ENCODE peak calls at places on chromosome 20, in six cellular contexts. Z is activated T-helper 9 cell treated with anti-CD3 and anti-CD28 coated beads, Interleukin-2, amount 50 U/mL, for 16 hours; I is adrenal gland; J is brain pericyte; C is pons; R is SHP77. P is an unnamed sample.

GRCh38 chr20:58604410-58604881 is 46.6 kb upstream of the STX16 start:
- DNase-seq in Z (no peak), I (no peak), C (no peak), J (no peak), R (no peak), P (no peak)

GRCh38 chr20:37401930-37402675 is 56.2 kb downstream of the SRC start:
- DNase-seq in J (no peak), C (no peak), R (no peak), I (no peak), Z (no peak), P (no peak)

GRCh38 chr20:31485450-31486339 is 10.6 kb downstream of the REM1 start:
- DNase-seq in C (no peak), I (peak; percentile 61), J (no peak), R (no peak), Z (no peak), P (no peak)

GRCh38 chr20:20594171-20594530 is 118.3 kb downstream of the RALGAPA2 start:
- DNase-seq in J (no peak), I (no peak), C (peak; percentile 71), R (peak; percentile 43), Z (no peak), P (no peak)

GRCh38 chr20:61936701-61937131 is 129.0 kb downstream of the TAF4 start:
- DNase-seq in I (no peak), Z (no peak), J (no peak), C (no peak), R (no peak), P (no peak)

GRCh38 chr20:62641749-62642665 is at the start of gene SLCO4A1:
- DNase-seq in R (no peak), Z (peak; percentile 81), J (no peak), C (no peak), I (peak; percentile 60), P (peak; percentile 84)

GRCh38 chr20:38001173-38001875 is 31.9 kb downstream of the TTI1 start:
- DNase-seq in Z (no peak), J (no peak), C (no peak), I (no peak), R (no peak), P (no peak)

GRCh38 chr20:46931699-46932098 is 37.1 kb downstream of the EYA2 start:
- DNase-seq in R (no peak), Z (no peak), J (no peak), I (no peak), C (no peak), P (no peak)

GRCh38 chr20:24034820-24035219 is 46.2 kb upstream of the GGTLC1 start:
- DNase-seq in R (peak; percentile 48), Z (no peak), I (no peak), C (no peak), J (no peak), P (no peak)

GRCh38 chr20:62763404-62763803 is 32.9 kb upstream of the MRGBP start:
- DNase-seq in J (no peak), I (no peak), Z (no peak), C (no peak), R (no peak), P (no peak)

GRCh38 chr20:11581271-11581670 is 336.4 kb upstream of the BTBD3 start:
- DNase-seq in J (no peak), I (no peak), Z (no peak), R (no peak), C (no peak), P (no peak)

GRCh38 chr20:17431621-17432364 is 99.4 kb downstream of the BFSP1 start:
- DNase-seq in J (no peak), Z (peak; percentile 13), I (peak; percentile 38), C (peak; percentile 62), R (peak; percentile 70), P (peak; percentile 87)

GRCh38 chr20:31566658-31567379 is 38.3 kb upstream of the ID1 start:
- DNase-seq in C (no peak), R (peak; percentile 81), J (no peak), Z (no peak), I (no peak), P (peak; percentile 80)

GRCh38 chr20:4370856-4371255 is 350.9 kb upstream of the PRND start:
- DNase-seq in C (no peak), J (no peak), I (no peak), R (no peak), Z (no peak), P (no peak)

GRCh38 chr20:437787-438486 is 24.4 kb downstream of the TBC1D20 start:
- DNase-seq in I (no peak), R (no peak), C (no peak), Z (no peak), J (no peak), P (no peak)

GRCh38 chr20:31508517-31509244 is 5.6 kb upstream of the HM13 start:
- DNase-seq in C (no peak), J (no peak), R (peak; percentile 35), Z (no peak), I (no peak), P (no peak)

P was measured in endodermal cell.